ENCODE peak calls at places on chromosome 6, in five cellular contexts. P is heart left ventricle; A is activated CD4-positive, alpha-beta T cell treated with anti-CD3 and anti-CD28 coated beads, Interleukin-2, amount 10 ng/mL, durations not matched to agents 7 days and 5 days; E is amygdala; G is AG04449. M is an unnamed sample.

GRCh38 chr6:28648035-28648877 is 122.6 kb downstream of the GPX5 start:
- DNase-seq in E (peak; percentile 18), A (peak; percentile 50), P (peak; percentile 35), G (peak; percentile 26), M (no peak)

GRCh38 chr6:70225052-70225451 is 77.8 kb downstream of the COL9A1 start:
- DNase-seq in A (no peak), G (no peak), E (no peak), P (no peak), M (no peak)

GRCh38 chr6:67047996-67048395 is 1341.0 kb upstream of the EYS start:
- DNase-seq in E (no peak), P (no peak), A (no peak), G (no peak), M (no peak)

GRCh38 chr6:98530732-98531131 is 303.6 kb upstream of the POU3F2 start:
- DNase-seq in G (no peak), A (no peak), E (no peak), P (no peak), M (no peak)

GRCh38 chr6:159008656-159009288 is 8.8 kb upstream of the RSPH3 start:
- DNase-seq in E (no peak), P (no peak), G (no peak), A (no peak), M (no peak)

GRCh38 chr6:2086328-2087008 is 158.9 kb downstream of the GMDS start:
- DNase-seq in A (no peak), G (no peak), E (no peak), P (no peak), M (no peak)

GRCh38 chr6:80388515-80388914 is 282.0 kb downstream of the BCKDHB start:
- DNase-seq in G (no peak), E (no peak), A (no peak), P (no peak), M (no peak)

GRCh38 chr6:15554728-15555100 is 108.1 kb downstream of the DTNBP1 start:
- DNase-seq in G (no peak), E (no peak), P (no peak), A (no peak), M (no peak)

GRCh38 chr6:44676826-44677433 is 289.4 kb downstream of the CDC5L start:
- DNase-seq in E (no peak), A (no peak), G (no peak), P (no peak), M (no peak)

GRCh38 chr6:122476131-122476530 is 4.5 kb upstream of the SERINC1 start:
- DNase-seq in P (no peak), E (no peak), A (no peak), G (no peak), M (no peak)

GRCh38 chr6:11826779-11827178 is 48.2 kb upstream of the ADTRP start:
- DNase-seq in E (no peak), G (no peak), A (no peak), P (no peak), M (no peak)

GRCh38 chr6:84422380-84422968 is 195.0 kb upstream of the CEP162 start:
- DNase-seq in E (no peak), P (peak; percentile 46), G (no peak), A (peak; percentile 9), M (no peak)

GRCh38 chr6:23696946-23697345 is 429.1 kb upstream of the NRSN1 start:
- DNase-seq in A (no peak), G (no peak), P (no peak), E (no peak), M (no peak)

GRCh38 chr6:13767121-13767794 is 47.1 kb downstream of the MCUR1 start:
- DNase-seq in P (peak; percentile 72), G (no peak), A (no peak), E (peak; percentile 7), M (no peak)

GRCh38 chr6:110595112-110595511 is 118.7 kb upstream of the SLC22A16 start:
- DNase-seq in G (no peak), A (no peak), E (no peak), P (no peak), M (no peak)

GRCh38 chr6:139161169-139161568 is 26.3 kb downstream of the HECA start:
- DNase-seq in P (no peak), A (peak; percentile 92), E (no peak), G (no peak), M (no peak)